ENCODE peak calls at places on chromosome 1, in nine cellular contexts. Q, R, A, M, C, P, K, Z and F are unnamed samples. For H3K9me3, the result is how much of the 10 kb centered on the place peaks cover.

GRCh38 chr1:201511925-201512539 is 5.1 kb upstream of the CSRP1 start:
- DNase-seq in Q (no peak), R (peak), A (no peak), M (peak), C (no peak), P (peak), K (no peak), Z (peak), F (peak)

GRCh38 chr1:88877382-88877825 is 14.0 kb downstream of the GTF2B start:
- DNase-seq in Q (peak), R (peak), A (peak), M (peak), C (peak), P (no peak), K (no peak), Z (no peak), F (no peak)

GRCh38 chr1:115164484-115164883 is 75.2 kb upstream of the TSPAN2 start:
- DNase-seq in Q (no peak), R (no peak), A (no peak), M (no peak), C (no peak), P (no peak), K (peak), Z (peak), F (no peak)

GRCh38 chr1:115107501-115108260 is 18.4 kb upstream of the TSPAN2 start:
- DNase-seq in Q (peak), R (no peak), A (no peak), M (peak), C (no peak), P (no peak), K (no peak), Z (no peak), F (no peak)

GRCh38 chr1:108704501-108704900 is 8.2 kb upstream of the FNDC7 start:
- DNase-seq in Q (peak), R (no peak), A (no peak), M (peak), C (peak), P (no peak), K (no peak), Z (no peak), F (no peak)

GRCh38 chr1:45929257-45929687 is 125.9 kb downstream of the MAST2 start:
- DNase-seq in Q (peak), R (peak), A (no peak), M (peak), C (peak), P (no peak), K (no peak), Z (no peak), F (no peak)

GRCh38 chr1:84719477-84720274 is 29.4 kb upstream of the SSX2IP start:
- DNase-seq in Q (peak), R (peak), A (no peak), M (peak), C (no peak), P (no peak), K (no peak), Z (no peak), F (no peak)

GRCh38 chr1:228084325-228084724 is 1.8 kb downstream of the ARF1 start:
- DNase-seq in Q (peak), R (no peak), A (no peak), M (peak), C (peak), P (no peak), K (no peak), Z (no peak), F (no peak)

GRCh38 chr1:32275424-32275823 is 16.5 kb upstream of the HDAC1 start:
- DNase-seq in Q (no peak), R (no peak), A (no peak), M (no peak), C (no peak), P (peak), K (no peak), Z (no peak), F (no peak)

DNA sequence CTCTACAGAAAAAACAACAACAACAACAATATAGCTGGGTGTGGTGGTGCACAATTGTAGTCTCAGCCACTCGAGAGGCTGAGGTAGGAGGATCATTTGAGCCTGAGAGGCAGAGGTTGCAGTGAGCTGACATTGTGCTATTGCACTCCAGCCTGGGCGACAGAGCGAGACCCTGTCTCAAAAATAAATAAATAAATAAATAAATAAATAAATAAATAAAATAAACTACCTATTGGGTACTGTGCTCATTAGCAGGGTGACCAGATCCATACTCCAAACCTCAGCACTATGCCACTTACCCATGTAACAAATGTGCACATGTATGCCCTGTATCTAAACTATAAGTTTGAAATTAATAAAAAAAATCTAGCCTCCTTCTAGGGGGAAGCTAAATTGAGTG is 369.4 kb upstream of the AJAP1 start:
- DNase-seq in Q (no peak), R (no peak), A (no peak), M (no peak), C (no peak), P (no peak), K (no peak), Z (no peak), F (no peak)
- H3K9me3 ChIP-seq in Q (under half), R (under half), A (under half), M (under half), C (under half), P (under half), K (under half), Z (under half), F (under half)

DNA sequence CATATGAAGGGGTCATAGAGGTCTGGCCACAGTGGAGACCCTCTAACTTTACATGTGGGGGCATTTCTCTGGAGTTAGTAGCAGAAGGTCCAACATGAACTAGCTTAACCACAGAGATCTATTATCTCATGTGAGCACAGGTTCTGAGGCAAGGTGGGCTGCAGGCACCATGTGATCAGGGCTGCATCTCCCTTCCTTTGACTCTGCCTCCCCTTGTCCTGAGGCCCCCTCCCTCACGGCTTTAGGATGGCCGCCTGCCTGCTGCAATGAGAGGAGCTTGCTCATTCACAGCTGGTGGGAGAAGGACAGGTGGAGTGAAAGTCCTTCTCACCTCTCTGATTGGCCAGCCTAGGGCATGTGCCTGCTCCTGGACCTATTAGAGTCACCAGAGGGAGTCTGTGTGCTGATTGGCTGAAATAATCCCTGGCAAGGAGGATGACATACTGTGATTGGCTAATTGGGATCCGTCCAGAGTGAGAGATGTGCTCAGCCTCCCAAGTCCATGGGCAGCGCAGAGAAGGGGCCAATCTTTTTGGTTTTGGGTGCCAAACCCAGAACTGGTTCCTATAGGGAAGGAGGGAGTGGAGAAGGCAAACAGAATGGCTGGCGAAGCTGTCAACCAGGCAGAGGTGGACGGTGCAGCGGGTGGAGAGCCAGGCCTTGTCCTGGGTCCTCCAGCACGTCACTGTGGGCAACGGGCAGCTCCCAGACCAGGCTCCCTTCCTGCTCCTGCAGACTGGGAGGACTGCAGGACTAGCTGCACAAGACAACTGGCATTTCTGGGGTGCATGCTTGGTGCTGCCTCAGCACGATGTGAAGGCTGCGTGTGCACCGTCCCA is 39.4 kb upstream of the C1orf174 start:
- DNase-seq in Q (no peak), R (no peak), A (no peak), M (no peak), C (no peak), P (no peak), K (no peak), Z (no peak), F (no peak)
- H3K9me3 ChIP-seq in Q (under half), R (under half), A (under half), M (under half), C (under half), P (under half), K (under half), Z (under half), F (under half)

DNA sequence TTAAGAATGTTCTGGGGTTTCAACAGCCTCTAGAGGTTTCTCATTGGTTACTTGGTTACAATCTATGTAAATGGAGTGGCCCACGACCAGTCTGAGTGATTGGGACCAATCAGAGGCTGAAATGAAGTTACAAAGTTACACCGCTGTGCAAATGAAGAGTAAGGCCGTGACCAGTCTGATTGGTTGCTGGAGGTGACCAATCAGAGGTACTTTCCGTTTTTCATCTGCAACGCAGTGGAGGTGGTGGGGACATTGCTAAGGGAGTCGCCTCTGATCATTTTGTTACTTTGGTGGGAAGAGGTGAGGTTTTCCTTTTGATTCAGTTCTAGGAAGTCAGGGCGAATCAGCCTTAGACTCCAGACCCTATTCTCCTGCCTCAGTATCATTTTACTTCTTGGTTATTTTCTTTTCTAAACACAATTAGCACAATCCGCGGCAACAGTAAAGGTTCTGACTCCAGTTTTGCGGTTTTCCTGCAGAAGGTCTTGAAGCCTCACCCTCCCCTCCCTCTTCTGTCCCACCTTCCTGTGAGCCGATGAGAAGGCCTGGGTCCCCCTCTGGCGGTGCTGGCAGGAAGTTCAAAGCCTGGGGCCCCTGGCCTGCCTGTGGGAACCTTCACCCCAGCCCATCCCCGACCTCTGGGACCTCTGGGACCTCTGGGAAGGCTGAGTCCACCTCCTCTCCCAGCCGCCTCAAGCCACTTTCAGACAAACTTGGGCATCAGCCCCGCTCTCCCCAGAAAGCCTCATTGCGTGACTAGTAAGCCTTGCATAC is 38.7 kb upstream of the TTC34 start:
- DNase-seq in Q (no peak), R (no peak), A (peak), M (no peak), C (no peak), P (no peak), K (no peak), Z (no peak), F (peak)
- H3K9me3 ChIP-seq in Q (under half), R (under half), A (under half), M (under half), C (under half), P (under half), K (under half), Z (under half), F (under half)

GRCh38 chr1:90720137-90720636 is 3.1 kb upstream of the BARHL2 start:
- DNase-seq in Q (no peak), R (no peak), A (no peak), M (no peak), C (no peak), P (no peak), K (no peak), Z (no peak), F (no peak)
- H3K9me3 ChIP-seq in Q (under half), R (under half), A (under half), M (under half), C (under half), P (under half), K (under half), Z (under half), F (under half)

GRCh38 chr1:54498383-54499096 is 49.5 kb upstream of the ACOT11 start:
- DNase-seq in Q (no peak), R (no peak), A (no peak), M (no peak), C (no peak), P (no peak), K (no peak), Z (no peak), F (no peak)
- H3K9me3 ChIP-seq in Q (under half), R (under half), A (under half), M (under half), C (under half), P (under half), K (under half), Z (under half), F (under half)

GRCh38 chr1:38677756-38678155 is 181.8 kb downstream of the RRAGC start:
- DNase-seq in Q (no peak), R (no peak), A (no peak), M (no peak), C (no peak), P (no peak), K (no peak), Z (no peak), F (no peak)
- H3K9me3 ChIP-seq in Q (under half), R (under half), A (under half), M (under half), C (under half), P (under half), K (under half), Z (under half), F (under half)

DNA sequence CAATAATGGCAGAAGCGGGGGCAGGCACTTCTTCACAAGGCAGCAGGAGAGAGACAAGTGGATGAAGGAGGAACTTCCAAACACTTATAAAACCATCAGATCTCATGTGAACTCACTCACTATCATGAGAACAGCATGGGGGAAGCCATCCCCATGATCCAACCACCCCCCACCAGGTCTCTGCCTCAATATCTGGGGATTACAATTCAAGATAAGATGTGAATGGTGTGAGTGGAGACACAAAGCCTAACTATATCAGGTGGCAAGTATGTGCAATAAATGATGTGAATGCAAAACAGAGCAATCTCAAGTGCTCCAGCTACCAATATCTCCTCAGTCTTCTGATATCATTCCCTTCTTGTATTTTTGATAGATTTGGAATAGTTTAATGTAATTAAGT is 12.4 kb downstream of the CFHR2 start:
- DNase-seq in Q (no peak), R (no peak), A (no peak), M (no peak), C (no peak), P (no peak), K (no peak), Z (no peak), F (peak)
- H3K9me3 ChIP-seq in Q (under half), R (under half), A (under half), M (under half), C (under half), P (under half), K (under half), Z (under half), F (under half)

GRCh38 chr1:58340156-58340555 is 206.4 kb downstream of the OMA1 start:
- DNase-seq in Q (no peak), R (no peak), A (no peak), M (no peak), C (no peak), P (no peak), K (no peak), Z (no peak), F (no peak)

DNA sequence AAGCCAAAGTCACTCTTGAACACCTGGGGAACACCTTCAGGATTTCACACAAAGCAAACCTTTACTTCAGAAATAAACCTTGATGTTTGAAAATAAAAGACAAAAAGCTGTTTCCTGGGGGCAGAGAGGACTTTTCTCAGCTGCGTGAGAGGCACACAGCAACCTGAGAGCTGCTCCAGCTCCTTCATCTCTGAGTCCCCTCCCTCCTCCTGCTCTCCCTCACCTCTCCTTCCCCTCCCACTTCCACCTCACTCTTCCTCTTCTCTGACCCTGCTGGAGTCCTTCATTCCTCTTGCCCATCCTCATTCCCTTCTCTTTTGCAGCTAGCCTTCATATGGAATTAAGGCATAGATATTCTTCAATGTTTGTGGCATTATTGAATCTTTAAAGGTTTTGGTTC is 208.4 kb downstream of the OMA1 start:
- DNase-seq in Q (no peak), R (no peak), A (no peak), M (no peak), C (no peak), P (no peak), K (no peak), Z (no peak), F (no peak)
- H3K9me3 ChIP-seq in Q (under half), R (under half), A (under half), M (under half), C (under half), P (under half), K (under half), Z (under half), F (under half)

DNA sequence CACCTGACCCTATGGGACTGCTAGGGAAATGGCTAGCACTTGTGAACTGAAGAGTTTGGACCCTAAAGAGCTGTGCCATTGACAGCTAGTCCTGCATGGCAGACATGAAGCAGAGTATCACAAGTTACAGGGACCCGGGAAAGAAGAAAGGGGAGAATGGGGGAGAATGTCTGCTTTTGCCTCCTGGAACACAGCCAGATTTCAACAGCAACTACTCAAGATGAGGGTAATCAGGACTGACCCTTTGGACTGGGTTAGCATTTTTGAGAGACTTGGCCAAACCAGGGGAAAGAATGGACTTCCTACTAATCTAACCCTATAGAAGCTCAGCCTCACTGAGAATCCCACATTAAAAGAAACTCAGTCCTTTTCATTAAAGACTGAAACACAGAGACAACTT is 8.7 kb upstream of the UTP25 start:
- DNase-seq in Q (no peak), R (no peak), A (no peak), M (no peak), C (no peak), P (no peak), K (no peak), Z (no peak), F (no peak)
- H3K9me3 ChIP-seq in Q (under half), R (under half), A (under half), M (under half), C (under half), P (under half), K (under half), Z (under half), F (under half)